ENCODE peak calls at places on chromosomes 3 and 15, in nine cellular contexts. L is activated CD8-positive, alpha-beta T cell treated with anti-CD3 and anti-CD28 coated beads, Interleukin-2, amount 10 ng/mL, durations not matched to agents 7 days and 5 days; Q is G401; U is iris pigment epithelial cell; T is ovary; M is endothelial cell; R is activated T-helper 9 cell treated with anti-CD3 and anti-CD28 coated beads, Interleukin-2, amount 50 U/mL, for 16 hours; O is GM18507; N is islet precursor cell. K is an unnamed sample.

GRCh38 chr3:103513003-103513402 is 1078.2 kb downstream of the ZPLD1 start:
- DNase-seq in L (no peak), Q (no peak), U (no peak), T (no peak), M (no peak), R (no peak), O (no peak), N (no peak), K (no peak)

GRCh38 chr3:113968986-113969385 is 21.2 kb downstream of the ZDHHC23 start:
- DNase-seq in L (no peak), Q (no peak), U (peak; percentile 68), T (no peak), M (no peak), R (no peak), O (no peak), N (no peak), K (no peak)

GRCh38 chr3:178634975-178635374 is 98.7 kb downstream of the KCNMB2 start:
- DNase-seq in L (no peak), Q (no peak), U (no peak), T (no peak), M (no peak), R (no peak), O (no peak), N (no peak), K (no peak)

GRCh38 chr3:7787871-7788828 is 713.5 kb upstream of the LMCD1 start:
- DNase-seq in L (no peak), Q (no peak), U (peak; percentile 3), T (no peak), M (no peak), R (no peak), O (no peak), N (no peak), K (no peak)

GRCh38 chr3:44712455-44713075 is at the start of gene ZNF502:
- DNase-seq in L (peak; percentile 71), Q (peak; percentile 91), U (peak; percentile 91), T (peak; percentile 86), M (peak; percentile 48), R (peak; percentile 25), O (no peak), N (peak; percentile 74), K (peak; percentile 93)

GRCh38 chr15:73048624-73049295 is 3.5 kb upstream of the NEO1 start:
- DNase-seq in L (no peak), Q (no peak), U (no peak), T (no peak), M (no peak), R (no peak), O (no peak), N (peak; percentile 12), K (no peak)

GRCh38 chr3:57855281-57855680 is 99.2 kb downstream of the SLMAP start:
- DNase-seq in L (no peak), Q (no peak), U (peak; percentile 74), T (no peak), M (no peak), R (no peak), O (no peak), N (no peak), K (no peak)

GRCh38 chr3:45092132-45093031 is 53.8 kb downstream of the CDCP1 start:
- DNase-seq in L (no peak), Q (no peak), U (peak; percentile 92), T (no peak), M (no peak), R (no peak), O (no peak), N (peak; percentile 60), K (no peak)

GRCh38 chr3:47645551-47645950 is 66.9 kb upstream of the CSPG5 start:
- DNase-seq in L (no peak), Q (no peak), U (peak; percentile 50), T (no peak), M (no peak), R (no peak), O (no peak), N (no peak), K (no peak)

GRCh38 chr3:14457999-14458398 is 55.6 kb downstream of the SLC6A6 start:
- DNase-seq in L (no peak), Q (no peak), U (no peak), T (no peak), M (peak; percentile 39), R (no peak), O (no peak), N (no peak), K (no peak)

GRCh38 chr3:53744351-53744750 is 101.9 kb downstream of the CHDH start:
- DNase-seq in L (no peak), Q (peak; percentile 46), U (no peak), T (no peak), M (no peak), R (no peak), O (no peak), N (no peak), K (peak; percentile 24)

GRCh38 chr15:58678683-58679082 is 70.8 kb downstream of the ADAM10 start:
- DNase-seq in L (no peak), Q (peak; percentile 47), U (peak; percentile 66), T (no peak), M (no peak), R (no peak), O (no peak), N (no peak), K (no peak)

GRCh38 chr3:197430961-197431910 is 124.5 kb downstream of the BDH1 start:
- DNase-seq in L (no peak), Q (no peak), U (peak; percentile 87), T (no peak), M (no peak), R (no peak), O (no peak), N (no peak), K (no peak)

GRCh38 chr3:128306481-128306880 is 153.2 kb downstream of the EEFSEC start:
- DNase-seq in L (no peak), Q (no peak), U (no peak), T (no peak), M (no peak), R (no peak), O (no peak), N (no peak), K (no peak)

GRCh38 chr15:31609243-31609642 is 282.6 kb downstream of the KLF13 start:
- DNase-seq in L (no peak), Q (no peak), U (no peak), T (no peak), M (no peak), R (no peak), O (no peak), N (no peak), K (no peak)

GRCh38 chr3:136194409-136195257 is 1.5 kb downstream of the MSL2 start:
- DNase-seq in L (peak; percentile 73), Q (peak; percentile 16), U (peak; percentile 34), T (peak; percentile 28), M (peak; percentile 24), R (peak; percentile 66), O (no peak), N (peak; percentile 52), K (no peak)

GRCh38 chr15:36525430-36525829 is 54.0 kb upstream of the CDIN1 start:
- DNase-seq in L (no peak), Q (no peak), U (no peak), T (no peak), M (no peak), R (no peak), O (no peak), N (no peak), K (no peak)

GRCh38 chr15:38069506-38069905 is 135.1 kb downstream of the TMCO5A start:
- DNase-seq in L (no peak), Q (no peak), U (peak; percentile 92), T (no peak), M (no peak), R (no peak), O (no peak), N (peak; percentile 83), K (no peak)

GRCh38 chr3:194344012-194344411 is 7.1 kb downstream of the CPN2 start:
- DNase-seq in L (peak; percentile 78), Q (peak; percentile 57), U (peak; percentile 50), T (peak; percentile 86), M (peak; percentile 84), R (peak; percentile 50), O (peak; percentile 66), N (peak; percentile 80), K (peak; percentile 58)

GRCh38 chr15:63494406-63494805 is 10.0 kb upstream of the USP3 start:
- DNase-seq in L (peak; percentile 43), Q (no peak), U (no peak), T (no peak), M (no peak), R (no peak), O (no peak), N (peak; percentile 24), K (no peak)

GRCh38 chr3:27357665-27358258 is 11.4 kb downstream of the NEK10 start:
- DNase-seq in L (peak; percentile 77), Q (peak; percentile 45), U (peak; percentile 69), T (no peak), M (peak; percentile 72), R (peak; percentile 20), O (peak; percentile 26), N (peak; percentile 75), K (no peak)

GRCh38 chr15:77032647-77033416 is 37.9 kb downstream of the PSTPIP1 start:
- DNase-seq in L (no peak), Q (no peak), U (no peak), T (peak; percentile 15), M (no peak), R (no peak), O (no peak), N (peak; percentile 38), K (no peak)

GRCh38 chr3:37729119-37729518 is 132.6 kb upstream of the CTDSPL start:
- DNase-seq in L (no peak), Q (no peak), U (peak; percentile 50), T (no peak), M (no peak), R (no peak), O (no peak), N (no peak), K (no peak)

GRCh38 chr15:40333922-40334492 is 6.7 kb downstream of the CCDC9B start:
- DNase-seq in L (peak; percentile 35), Q (no peak), U (peak; percentile 86), T (no peak), M (peak; percentile 48), R (no peak), O (no peak), N (peak; percentile 87), K (no peak)

GRCh38 chr3:12490547-12490946 is 6.3 kb downstream of the TSEN2 start:
- DNase-seq in L (no peak), Q (no peak), U (no peak), T (no peak), M (no peak), R (no peak), O (no peak), N (no peak), K (no peak)

GRCh38 chr3:48459331-48459730 is 12.8 kb downstream of the ATRIP start:
- DNase-seq in L (no peak), Q (no peak), U (no peak), T (no peak), M (no peak), R (no peak), O (no peak), N (peak; percentile 76), K (no peak)

GRCh38 chr3:61903074-61903473 is 341.7 kb downstream of the PTPRG start:
- DNase-seq in L (no peak), Q (no peak), U (no peak), T (no peak), M (no peak), R (no peak), O (no peak), N (no peak), K (no peak)

GRCh38 chr3:57918123-57918837 is 89.9 kb upstream of the FLNB start:
- DNase-seq in L (no peak), Q (no peak), U (peak; percentile 89), T (no peak), M (no peak), R (no peak), O (no peak), N (no peak), K (no peak)

GRCh38 chr15:51160484-51160883 is 65.8 kb upstream of the TNFAIP8L3 start:
- DNase-seq in L (no peak), Q (no peak), U (no peak), T (no peak), M (no peak), R (no peak), O (no peak), N (no peak), K (no peak)

GRCh38 chr3:98209244-98209643 is 42.7 kb downstream of the OR5H15 start:
- DNase-seq in L (no peak), Q (no peak), U (no peak), T (no peak), M (no peak), R (no peak), O (no peak), N (no peak), K (no peak)

GRCh38 chr3:66239513-66240135 is 18.8 kb downstream of the SLC25A26 start:
- DNase-seq in L (no peak), Q (no peak), U (no peak), T (no peak), M (no peak), R (no peak), O (no peak), N (no peak), K (no peak)